ENCODE peak calls at places on chromosomes 16 and 17, in seven cellular contexts. S is adipocyte, A is SK-N-SH, X is neuronal stem cell, W is aorta, J is vagina, E is cardiac muscle cell. H is an unnamed sample.

GRCh38 chr16:1494129-1494640 is 1.0 kb downstream of the TELO2 start:
- DNase-seq in W (peak; percentile 91), E (peak; percentile 47), X (no peak), A (peak; percentile 82), J (no peak), S (peak; percentile 60), H (peak; percentile 58)

GRCh38 chr16:15950167-15950854 is 895 bp downstream of the ABCC1 start:
- DNase-seq in S (peak; percentile 64), X (no peak), W (peak; percentile 75), J (no peak), A (peak; percentile 68), E (peak; percentile 48), H (peak; percentile 37)

GRCh38 chr17:82966415-82966814 is 113.0 kb upstream of the METRNL start:
- DNase-seq in X (no peak), E (no peak), J (peak; percentile 54), W (no peak), A (no peak), S (no peak), H (no peak)

GRCh38 chr17:41654134-41654907 is 29.9 kb upstream of the KRT17 start:
- DNase-seq in S (no peak), J (no peak), A (no peak), W (no peak), X (no peak), E (no peak), H (no peak)

GRCh38 chr16:81608515-81609209 is 164.1 kb downstream of the CMIP start:
- DNase-seq in X (no peak), S (peak; percentile 89), A (no peak), J (no peak), W (no peak), E (no peak), H (no peak)

GRCh38 chr16:8655184-8655717 is 19.2 kb upstream of the ABAT start:
- DNase-seq in W (no peak), A (no peak), J (no peak), X (no peak), S (no peak), E (peak; percentile 28), H (peak; percentile 30)

GRCh38 chr17:77644181-77644972 is 314.1 kb upstream of the TNRC6C start:
- DNase-seq in J (no peak), X (no peak), A (no peak), W (peak; percentile 45), E (no peak), S (no peak), H (no peak)

GRCh38 chr16:73202176-73202729 is 154.3 kb upstream of the ZFHX3 start:
- DNase-seq in S (peak; percentile 95), E (no peak), A (no peak), W (no peak), X (no peak), J (no peak), H (no peak)

GRCh38 chr16:50182441-50182840 is 29.3 kb downstream of the TENT4B start:
- DNase-seq in X (no peak), W (no peak), J (no peak), S (no peak), A (no peak), E (no peak), H (no peak)

GRCh38 chr16:67685388-67686112 is 18.9 kb downstream of the C16orf86 start:
- DNase-seq in J (no peak), W (no peak), S (no peak), A (no peak), X (no peak), E (no peak), H (no peak)

GRCh38 chr17:44344939-44345496 is at the start of gene GRN:
- DNase-seq in W (peak; percentile 93), J (peak; percentile 99), X (peak; percentile 98), S (peak; percentile 99), A (peak; percentile 97), E (peak; percentile 98), H (peak; percentile 98)

GRCh38 chr17:61806081-61806828 is 57.1 kb downstream of the BRIP1 start:
- DNase-seq in W (no peak), J (no peak), E (no peak), X (no peak), S (no peak), A (no peak), H (no peak)

GRCh38 chr16:51147776-51148673 is 3.0 kb downstream of the SALL1 start:
- DNase-seq in A (no peak), X (no peak), J (no peak), S (no peak), W (no peak), E (no peak), H (no peak)

GRCh38 chr17:31778538-31778937 is 80.5 kb downstream of the COPRS start:
- DNase-seq in J (no peak), W (no peak), A (no peak), S (no peak), E (no peak), X (no peak), H (no peak)

GRCh38 chr17:82345151-82345976 is 11.8 kb upstream of the SECTM1 start:
- DNase-seq in W (no peak), A (no peak), X (no peak), S (no peak), J (no peak), E (no peak), H (no peak)

GRCh38 chr16:10870137-10870776 is 6.7 kb upstream of the CIITA start:
- DNase-seq in S (no peak), A (no peak), W (no peak), E (no peak), J (no peak), X (no peak), H (no peak)

GRCh38 chr17:47850692-47851573 is at the start of gene SP6:
- DNase-seq in E (peak; percentile 86), J (no peak), W (peak; percentile 88), S (peak; percentile 72), X (peak; percentile 65), A (peak; percentile 89), H (peak; percentile 45)

GRCh38 chr16:72198021-72198420 is 26.1 kb upstream of the PMFBP1 start:
- DNase-seq in J (no peak), S (peak; percentile 75), A (peak; percentile 68), W (no peak), X (no peak), E (no peak), H (no peak)

GRCh38 chr16:69535123-69536050 is 30.4 kb upstream of the NFAT5 start:
- DNase-seq in J (no peak), A (no peak), W (no peak), X (no peak), E (no peak), S (peak; percentile 62), H (no peak)

GRCh38 chr16:8936421-8936820 is 27.3 kb downstream of the USP7 start:
- DNase-seq in X (no peak), E (no peak), J (no peak), W (no peak), A (peak; percentile 68), S (peak; percentile 36), H (peak; percentile 36)

GRCh38 chr17:40168262-40168832 is 8.9 kb upstream of the RAPGEFL1 start:
- DNase-seq in A (peak; percentile 65), J (no peak), X (no peak), E (peak; percentile 78), W (no peak), S (peak; percentile 87), H (peak; percentile 71)

DNA sequence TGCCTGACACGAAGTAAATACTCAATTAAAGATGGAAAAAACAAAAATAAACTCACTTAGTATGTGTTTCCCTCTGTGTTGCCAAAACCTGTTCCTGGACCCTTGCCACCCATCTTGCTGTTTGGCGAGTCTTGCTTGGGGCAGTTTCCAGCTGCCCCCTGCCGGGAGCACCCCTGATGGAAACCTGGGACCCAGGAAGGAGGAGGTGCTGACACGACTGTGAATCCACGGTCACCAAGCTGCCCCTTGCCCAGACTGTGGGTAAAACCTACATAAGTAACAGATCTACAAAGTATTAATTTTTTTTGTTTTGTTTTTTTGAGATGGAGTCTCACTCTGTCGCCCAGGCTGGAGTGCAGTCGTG is 50.1 kb upstream of the SIAH1 start:
- DNase-seq in S (no peak), W (no peak), J (no peak), X (no peak), E (no peak), A (no peak), H (no peak)
- H3K4me1 ChIP-seq in S (peaks cover 15% of the 10 kb centered on the region), W (no peaks in the 10 kb centered on the region), J (no peaks in the 10 kb centered on the region), X (no peaks in the 10 kb centered on the region), E (no peaks in the 10 kb centered on the region), A (no peaks in the 10 kb centered on the region), H (no peaks in the 10 kb centered on the region)

GRCh38 chr16:35363510-35363909 is 1904.1 kb downstream of the TP53TG3F start:
- DNase-seq in X (no peak), J (no peak), A (no peak), S (no peak), W (no peak), E (no peak), H (no peak)
- H3K9me3 ChIP-seq in X (peaks cover 38% of the 10 kb centered on the region), J (no peaks in the 10 kb centered on the region), A (no peaks in the 10 kb centered on the region), S (no peaks in the 10 kb centered on the region), W (peaks cover 5% of the 10 kb centered on the region), E (peaks cover 3% of the 10 kb centered on the region), H (no peaks in the 10 kb centered on the region)

GRCh38 chr17:35510031-35510430 is 27.4 kb downstream of the SLFN12L start:
- DNase-seq in A (no peak), X (no peak), J (no peak), E (no peak), S (no peak), W (no peak), H (no peak)

GRCh38 chr17:35515027-35515426 is 22.5 kb downstream of the SLFN12L start:
- DNase-seq in S (no peak), X (no peak), E (no peak), J (no peak), W (no peak), A (no peak), H (no peak)

GRCh38 chr17:35519442-35519841 is 18.0 kb downstream of the SLFN12L start:
- DNase-seq in X (no peak), W (no peak), S (no peak), E (no peak), J (no peak), A (no peak), H (no peak)

GRCh38 chr17:35520043-35520442 is 17.4 kb downstream of the SLFN12L start:
- DNase-seq in X (no peak), S (no peak), A (no peak), W (no peak), J (no peak), E (no peak), H (no peak)

GRCh38 chr17:35514561-35514960 is 22.9 kb downstream of the SLFN12L start:
- DNase-seq in E (no peak), A (no peak), J (no peak), W (no peak), S (no peak), X (no peak), H (no peak)
- H3K36me3 ChIP-seq in E (no peaks in the 10 kb centered on the region), A (no peaks in the 10 kb centered on the region), J (no peaks in the 10 kb centered on the region), W (no peaks in the 10 kb centered on the region), S (no peaks in the 10 kb centered on the region), X (no peaks in the 10 kb centered on the region), H (no peaks in the 10 kb centered on the region)

GRCh38 chr16:88975511-88976061 is 1.4 kb downstream of the CBFA2T3 start:
- DNase-seq in W (no peak), A (no peak), J (no peak), S (no peak), X (no peak), E (no peak), H (no peak)

GRCh38 chr16:88977845-88978607 is 1.0 kb upstream of the CBFA2T3 start:
- DNase-seq in S (no peak), X (no peak), W (no peak), A (no peak), J (no peak), E (no peak), H (no peak)

GRCh38 chr16:88976359-88977027 is 514 bp downstream of the CBFA2T3 start:
- DNase-seq in E (no peak), A (no peak), S (no peak), X (no peak), W (no peak), J (no peak), H (no peak)

GRCh38 chr16:88978608-88979346 is 1.8 kb upstream of the CBFA2T3 start:
- DNase-seq in A (no peak), J (no peak), E (no peak), W (no peak), S (no peak), X (no peak), H (no peak)

GRCh38 chr16:88977028-88977844 is at the start of gene CBFA2T3:
- DNase-seq in E (no peak), S (no peak), W (no peak), X (no peak), J (no peak), A (no peak), H (peak; percentile 93)
- H3K4me1 ChIP-seq in E (peaks cover 14% of the 10 kb centered on the region), S (no peaks in the 10 kb centered on the region), W (no peaks in the 10 kb centered on the region), X (no peaks in the 10 kb centered on the region), J (peaks cover 8% of the 10 kb centered on the region), A (no peaks in the 10 kb centered on the region), H (peaks cover 23% of the 10 kb centered on the region)